ENCODE peak calls at places on chromosomes 12 and 14, in six cellular contexts. B is neural crest cell, C is GM13976, W is ovary, G is cardiac muscle cell, S is progenitor cell of endocrine pancreas. R is an unnamed sample.

GRCh38 chr12:113103756-113104450 is 31.7 kb downstream of the RASAL1 start:
- DNase-seq in B (no peak), C (peak), W (no peak), G (peak), S (peak), R (peak)

GRCh38 chr12:27573972-27574371 is 50.0 kb downstream of the PPFIBP1 start:
- DNase-seq in B (no peak), C (no peak), W (no peak), G (no peak), S (no peak), R (no peak)

GRCh38 chr12:91274886-91275285 is 92.3 kb upstream of the DCN start:
- DNase-seq in B (no peak), C (no peak), W (peak), G (peak), S (no peak), R (peak)

GRCh38 chr12:45547822-45548221 is 181.7 kb upstream of the ARID2 start:
- DNase-seq in B (no peak), C (no peak), W (no peak), G (no peak), S (no peak), R (no peak)

GRCh38 chr12:67981236-67982164 is 7.7 kb upstream of the IFNG-AS1 start:
- DNase-seq in B (no peak), C (no peak), W (no peak), G (no peak), S (no peak), R (no peak)

GRCh38 chr12:77767335-77767734 is 63.4 kb upstream of the NAV3 start:
- DNase-seq in B (no peak), C (no peak), W (no peak), G (no peak), S (no peak), R (no peak)

GRCh38 chr12:25682421-25682820 is 129.3 kb upstream of the LMNTD1 start:
- DNase-seq in B (no peak), C (no peak), W (no peak), G (no peak), S (no peak), R (no peak)

GRCh38 chr12:4626543-4626942 is 22.3 kb downstream of the AKAP3 start:
- DNase-seq in B (no peak), C (no peak), W (no peak), G (no peak), S (no peak), R (no peak)

GRCh38 chr14:80364816-80365215 is 153.5 kb upstream of the DIO2 start:
- DNase-seq in B (no peak), C (no peak), W (no peak), G (no peak), S (no peak), R (no peak)

GRCh38 chr14:85241022-85241880 is 288.7 kb upstream of the FLRT2 start:
- DNase-seq in B (no peak), C (no peak), W (no peak), G (peak), S (no peak), R (peak)

GRCh38 chr14:32413967-32414640 is 85.0 kb downstream of the AKAP6 start:
- DNase-seq in B (no peak), C (no peak), W (no peak), G (no peak), S (no peak), R (no peak)

GRCh38 chr14:74964787-74965769 is 9.7 kb upstream of the PGF start:
- DNase-seq in B (no peak), C (no peak), W (no peak), G (no peak), S (no peak), R (no peak)

GRCh38 chr12:112979281-112979680 is 962 bp downstream of the OAS2 start:
- DNase-seq in B (no peak), C (peak), W (no peak), G (no peak), S (no peak), R (no peak)

GRCh38 chr14:83867871-83868270 is 1662.1 kb upstream of the FLRT2 start:
- DNase-seq in B (no peak), C (no peak), W (peak), G (peak), S (no peak), R (no peak)

GRCh38 chr12:124861898-124862676 is 1.6 kb downstream of the SCARB1 start:
- DNase-seq in B (no peak), C (no peak), W (no peak), G (no peak), S (no peak), R (no peak)

GRCh38 chr12:99131761-99132199 is 486.7 kb downstream of the APAF1 start:
- DNase-seq in B (peak), C (peak), W (no peak), G (no peak), S (no peak), R (peak)

GRCh38 chr14:68248481-68249255 is 429.1 kb downstream of the RAD51B start:
- DNase-seq in B (peak), C (peak), W (no peak), G (peak), S (no peak), R (peak)

GRCh38 chr14:61320806-61321384 is 484 bp upstream of the PRKCH start:
- DNase-seq in B (no peak), C (no peak), W (no peak), G (no peak), S (no peak), R (no peak)

GRCh38 chr12:128891856-128892255 is 38.6 kb downstream of the GLT1D1 start:
- DNase-seq in B (no peak), C (no peak), W (no peak), G (no peak), S (no peak), R (no peak)

GRCh38 chr12:128402481-128402880 is 135.5 kb downstream of the TMEM132C start:
- DNase-seq in B (no peak), C (no peak), W (no peak), G (no peak), S (no peak), R (peak)

GRCh38 chr14:77890873-77891272 is 91.0 kb downstream of the ADCK1 start:
- DNase-seq in B (no peak), C (no peak), W (no peak), G (no peak), S (no peak), R (no peak)

GRCh38 chr12:63814146-63814774 is 30.2 kb upstream of the SRGAP1 start:
- DNase-seq in B (no peak), C (no peak), W (no peak), G (no peak), S (no peak), R (no peak)

GRCh38 chr12:95283371-95283770 is 65.8 kb downstream of the VEZT start:
- DNase-seq in B (no peak), C (no peak), W (no peak), G (no peak), S (no peak), R (no peak)

GRCh38 chr14:60245316-60246177 is 3.5 kb upstream of the PPM1A start:
- DNase-seq in B (no peak), C (peak), W (no peak), G (no peak), S (no peak), R (no peak)

GRCh38 chr14:55846852-55847471 is 267.0 kb downstream of the KTN1 start:
- DNase-seq in B (no peak), C (no peak), W (no peak), G (no peak), S (no peak), R (peak)

GRCh38 chr12:123815968-123816367 is 53.9 kb downstream of the DNAH10 start:
- DNase-seq in B (no peak), C (no peak), W (no peak), G (no peak), S (no peak), R (no peak)

GRCh38 chr12:39435531-39435930 is 7.4 kb downstream of the KIF21A start:
- DNase-seq in B (no peak), C (no peak), W (no peak), G (no peak), S (no peak), R (no peak)

GRCh38 chr12:9149372-9149771 is 33.7 kb upstream of the A2M start:
- DNase-seq in B (no peak), C (no peak), W (no peak), G (no peak), S (no peak), R (no peak)

GRCh38 chr14:47710581-47710980 is 35.2 kb upstream of the MDGA2 start:
- DNase-seq in B (no peak), C (no peak), W (no peak), G (no peak), S (no peak), R (no peak)

GRCh38 chr14:85590784-85591183 is 60.8 kb downstream of the FLRT2 start:
- DNase-seq in B (no peak), C (no peak), W (no peak), G (no peak), S (no peak), R (no peak)

GRCh38 chr14:33848009-33848408 is 102.9 kb downstream of the EGLN3 start:
- DNase-seq in B (no peak), C (no peak), W (no peak), G (no peak), S (no peak), R (no peak)

GRCh38 chr14:33850826-33851225 is 100.0 kb downstream of the EGLN3 start:
- DNase-seq in B (no peak), C (no peak), W (no peak), G (no peak), S (no peak), R (no peak)

GRCh38 chr14:33849455-33849801 is 101.4 kb downstream of the EGLN3 start:
- DNase-seq in B (no peak), C (no peak), W (no peak), G (no peak), S (no peak), R (no peak)

GRCh38 chr14:33847066-33847465 is 103.8 kb downstream of the EGLN3 start:
- DNase-seq in B (no peak), C (no peak), W (no peak), G (no peak), S (no peak), R (no peak)

GRCh38 chr14:33848706-33849454 is 102.0 kb downstream of the EGLN3 start:
- DNase-seq in B (peak), C (peak), W (peak), G (peak), S (peak), R (peak)
- TF ChIP-seq CTCF in B (peak), C (peak), W (no peak), G (peak), S (peak), R (peak)

GRCh38 chr12:40446385-40446784 is 221.6 kb downstream of the LRRK2 start:
- DNase-seq in B (no peak), C (peak), W (no peak), G (peak), S (no peak), R (no peak)
- TF ChIP-seq CTCF in B (peak), C (peak), W (no peak), G (peak), S (peak), R (no peak)

GRCh38 chr12:116532428-116532827 is 26.8 kb upstream of the MAP1LC3B2 start:
- DNase-seq in B (no peak), C (no peak), W (no peak), G (no peak), S (no peak), R (no peak)
- TF ChIP-seq CTCF in B (no peak), C (no peak), W (no peak), G (no peak), S (no peak), R (no peak)

GRCh38 chr12:66903782-66904396 is 225.0 kb upstream of the GRIP1 start:
- DNase-seq in B (no peak), C (no peak), W (no peak), G (no peak), S (no peak), R (no peak)
- TF ChIP-seq CTCF in B (no peak), C (no peak), W (no peak), G (no peak), S (no peak), R (no peak)

DNA sequence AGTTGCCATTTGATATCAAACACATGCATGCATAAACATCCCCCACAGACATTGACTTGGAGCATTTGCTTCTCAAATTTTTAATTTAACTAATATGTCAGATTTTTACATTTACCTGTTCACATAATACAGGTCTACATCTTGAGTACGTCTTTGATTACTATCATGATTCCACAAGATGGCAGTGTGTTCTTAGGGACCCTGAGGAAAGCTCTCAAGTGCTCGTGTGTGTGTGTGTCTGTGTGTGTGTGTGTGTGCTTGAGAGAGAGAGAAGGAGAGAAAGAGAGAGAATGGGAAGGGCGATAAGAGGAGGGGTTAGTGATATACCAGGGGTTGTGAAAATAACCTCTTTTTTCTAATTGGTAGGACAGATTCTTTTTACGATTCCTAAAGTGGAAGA is 167.1 kb upstream of the OR4E1 start:
- DNase-seq in B (no peak), C (no peak), W (no peak), G (no peak), S (no peak), R (no peak)
- TF ChIP-seq CTCF in B (no peak), C (no peak), W (no peak), G (no peak), S (no peak), R (no peak)

GRCh38 chr12:6039894-6040601 is 84.4 kb downstream of the VWF start:
- DNase-seq in B (peak), C (peak), W (peak), G (peak), S (peak), R (peak)

GRCh38 chr12:6037459-6037858 is 87.0 kb downstream of the VWF start:
- DNase-seq in B (no peak), C (no peak), W (no peak), G (no peak), S (no peak), R (no peak)

GRCh38 chr12:6034596-6034995 is 89.5 kb upstream of the ANO2 start:
- DNase-seq in B (no peak), C (no peak), W (no peak), G (no peak), S (no peak), R (no peak)

GRCh38 chr12:6036509-6036908 is 88.0 kb downstream of the VWF start:
- DNase-seq in B (no peak), C (no peak), W (no peak), G (no peak), S (no peak), R (no peak)

DNA sequence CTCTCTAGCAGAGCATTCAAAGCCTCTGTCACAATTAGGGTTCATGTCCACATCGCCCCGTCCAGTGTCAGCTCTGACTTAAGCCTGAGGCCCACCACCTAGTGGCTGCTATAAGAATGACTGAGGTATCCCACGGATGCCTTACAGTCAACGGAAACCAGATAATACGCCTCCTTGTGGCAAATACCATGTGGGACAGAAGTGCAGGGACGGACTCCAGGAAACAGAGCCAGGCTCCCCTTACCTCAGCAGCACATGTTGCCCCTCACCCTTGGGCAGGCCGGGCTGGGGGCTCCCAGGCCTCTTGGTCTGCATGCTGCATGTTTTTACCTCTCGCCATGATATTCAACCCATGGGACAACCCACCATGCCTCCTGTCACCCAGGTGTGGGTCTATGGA is 86.3 kb downstream of the VWF start:
- DNase-seq in B (peak), C (peak), W (no peak), G (peak), S (peak), R (peak)
- TF ChIP-seq CTCF in B (peak), C (peak), W (no peak), G (peak), S (peak), R (peak)